ENCODE peak calls at places on chromosomes 16 and 17, in eight cellular contexts. S is stomach, L is endothelial cell of umbilical vein, F is adrenal gland, J is uterus, Q is vagina, Z is prostate gland, X is ovary. B is an unnamed sample.

GRCh38 chr16:2782583-2783351 is 4.6 kb downstream of the PRSS33 start:
- DNase-seq in S (no peak), J (no peak), X (no peak), L (no peak), Z (no peak), Q (no peak), F (no peak), B (no peak)

GRCh38 chr17:10135539-10136257 is 62.7 kb downstream of the GAS7 start:
- DNase-seq in L (no peak), S (peak), Q (no peak), Z (no peak), X (no peak), F (peak), J (peak), B (peak)

GRCh38 chr17:17783121-17783824 is 53.5 kb downstream of the SREBF1 start:
- DNase-seq in Q (no peak), L (peak), J (peak), Z (peak), S (peak), F (peak), X (peak), B (peak)

GRCh38 chr16:90020260-90020837 is 1.1 kb upstream of the DBNDD1 start:
- DNase-seq in L (no peak), J (no peak), Q (no peak), Z (no peak), F (no peak), X (no peak), S (no peak), B (no peak)

GRCh38 chr16:8678068-8678927 is 3.9 kb downstream of the ABAT start:
- DNase-seq in S (no peak), Q (no peak), J (no peak), X (no peak), L (no peak), Z (no peak), F (no peak), B (no peak)

GRCh38 chr16:68083861-68084503 is 1.2 kb upstream of the NFATC3 start:
- DNase-seq in J (no peak), F (no peak), Z (no peak), Q (no peak), L (no peak), S (no peak), X (peak), B (no peak)

GRCh38 chr17:19756551-19756950 is 8.5 kb upstream of the ALDH3A1 start:
- DNase-seq in L (peak), Z (no peak), S (no peak), J (no peak), X (no peak), F (peak), Q (no peak), B (no peak)

GRCh38 chr16:23072769-23073549 is 76.3 kb downstream of the USP31 start:
- DNase-seq in L (no peak), Q (no peak), J (no peak), F (no peak), X (no peak), Z (no peak), S (no peak), B (no peak)

GRCh38 chr16:6611535-6611934 is 721.1 kb upstream of the RBFOX1 start:
- DNase-seq in F (no peak), Q (no peak), L (no peak), Z (no peak), J (no peak), S (no peak), X (no peak), B (no peak)

GRCh38 chr16:80725566-80726162 is 78.7 kb downstream of the CDYL2 start:
- DNase-seq in L (no peak), F (no peak), X (no peak), J (no peak), Z (no peak), S (no peak), Q (no peak), B (no peak)

GRCh38 chr17:75033346-75034235 is 13.2 kb downstream of the ATP5PD start:
- DNase-seq in L (peak), Q (no peak), S (peak), J (peak), X (peak), F (peak), Z (peak), B (peak)
- TF ChIP-seq POLR2A in L (no peak), Q (no peak), S (no peak), J (no peak), X (no peak), F (no peak), Z (no peak), B (no peak)

GRCh38 chr16:28924399-28924761 is 658 bp downstream of the RABEP2 start:
- DNase-seq in S (no peak), J (no peak), F (no peak), X (no peak), Q (no peak), L (no peak), Z (no peak), B (no peak)

GRCh38 chr16:28923231-28923587 is 1.8 kb downstream of the RABEP2 start:
- DNase-seq in F (no peak), X (no peak), J (no peak), L (no peak), S (no peak), Z (no peak), Q (no peak), B (no peak)

GRCh38 chr16:28925386-28926228 is 569 bp upstream of the RABEP2 start:
- DNase-seq in Q (no peak), Z (peak), F (peak), L (peak), S (peak), X (no peak), J (peak), B (peak)

GRCh38 chr16:28924762-28925385 is at the start of gene RABEP2:
- DNase-seq in Z (peak), X (peak), F (peak), J (peak), Q (peak), S (peak), L (peak), B (peak)

DNA sequence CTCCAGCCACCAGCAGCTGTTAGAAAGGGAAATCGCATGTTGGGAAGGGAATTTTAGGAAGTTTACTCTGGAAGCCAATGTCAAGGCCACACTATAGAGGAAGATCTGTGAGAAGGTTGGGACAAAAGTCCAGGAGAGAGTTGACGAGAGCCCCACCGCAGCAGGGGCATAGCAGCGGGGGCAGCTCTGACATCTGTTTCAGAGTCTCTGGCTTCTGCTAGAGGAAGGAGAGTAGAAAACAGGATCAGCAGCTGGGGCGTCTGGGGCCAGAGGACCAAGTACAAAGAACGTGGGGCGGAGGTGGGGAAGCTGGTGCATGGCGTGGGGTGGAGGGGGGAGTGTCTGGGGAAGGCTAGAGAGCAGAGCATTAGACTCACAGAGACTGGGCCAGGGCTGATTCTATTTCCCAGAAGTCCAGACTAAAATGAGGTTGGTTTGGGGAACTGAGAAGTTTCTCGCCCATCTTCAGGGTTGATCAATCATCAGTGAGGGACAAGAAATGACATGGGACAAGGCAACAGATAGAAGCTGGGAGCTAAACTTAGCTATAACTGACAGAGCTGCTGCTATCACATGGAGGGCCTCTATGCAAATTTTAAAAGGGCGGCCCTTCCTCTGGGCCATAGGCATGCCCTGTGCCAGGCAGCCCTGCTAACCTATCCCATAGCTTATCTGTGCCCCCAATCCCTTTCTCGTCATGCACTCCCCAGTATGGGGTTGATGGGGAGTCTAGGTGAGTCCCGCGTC is 1.2 kb downstream of the RABEP2 start:
- DNase-seq in Z (no peak), S (peak), F (no peak), J (no peak), Q (no peak), X (no peak), L (no peak), B (no peak)
- TF ChIP-seq POLR2A in Z (no peak), S (no peak), F (no peak), J (no peak), Q (no peak), X (no peak), L (no peak), B (no peak)

GRCh38 chr17:7223375-7223774 is 3.6 kb downstream of the ACADVL start:
- DNase-seq in S (no peak), X (no peak), Q (no peak), Z (no peak), F (no peak), L (no peak), J (no peak), B (no peak)
- TF ChIP-seq POLR2A in S (no peak), X (no peak), Q (no peak), Z (no peak), F (no peak), L (no peak), J (no peak), B (no peak)

GRCh38 chr16:351804-352520 is 561 bp downstream of the AXIN1 start:
- DNase-seq in L (no peak), Z (no peak), Q (no peak), X (peak), F (no peak), S (no peak), J (no peak), B (no peak)

GRCh38 chr16:354286-354881 is 1.9 kb upstream of the AXIN1 start:
- DNase-seq in L (no peak), F (no peak), X (peak), S (no peak), Z (peak), Q (no peak), J (no peak), B (no peak)

GRCh38 chr16:353404-354285 is 1.1 kb upstream of the AXIN1 start:
- DNase-seq in X (peak), Z (no peak), J (no peak), Q (no peak), F (no peak), S (no peak), L (no peak), B (peak)

GRCh38 chr16:354971-355441 is 2.5 kb upstream of the AXIN1 start:
- DNase-seq in S (no peak), F (no peak), Z (no peak), L (no peak), Q (no peak), J (no peak), X (peak), B (no peak)

GRCh38 chr16:352547-353403 is at the start of gene AXIN1:
- DNase-seq in L (peak), Q (peak), S (peak), X (peak), J (peak), Z (peak), F (peak), B (peak)
- TF ChIP-seq POLR2A in L (peak), Q (peak), S (no peak), X (peak), J (peak), Z (peak), F (peak), B (no peak)

GRCh38 chr17:41666336-41666680 is 22.4 kb upstream of the EIF1 start:
- DNase-seq in Z (no peak), J (peak), S (no peak), F (peak), X (no peak), Q (no peak), L (peak), B (peak)

GRCh38 chr17:41666708-41667279 is 21.9 kb upstream of the EIF1 start:
- DNase-seq in Q (no peak), Z (peak), X (peak), L (peak), F (peak), J (peak), S (peak), B (peak)

GRCh38 chr17:41664587-41665565 is 23.8 kb upstream of the EIF1 start:
- DNase-seq in F (no peak), J (no peak), Q (no peak), L (no peak), S (no peak), X (no peak), Z (no peak), B (no peak)

GRCh38 chr17:41664172-41664457 is 24.6 kb upstream of the EIF1 start:
- DNase-seq in S (no peak), L (no peak), Z (no peak), J (no peak), X (no peak), F (no peak), Q (no peak), B (no peak)

GRCh38 chr17:41665566-41666335 is 22.9 kb upstream of the EIF1 start:
- DNase-seq in J (peak), Z (peak), S (peak), X (peak), L (peak), F (peak), Q (no peak), B (peak)
- TF ChIP-seq POLR2A in J (peak), Z (peak), S (no peak), X (peak), L (no peak), F (peak), Q (peak), B (no peak)

GRCh38 chr16:58025351-58026138 is at the start of gene MMP15:
- DNase-seq in F (peak), L (peak), S (peak), X (peak), J (no peak), Q (no peak), Z (peak), B (peak)
- TF ChIP-seq POLR2A in F (no peak), L (no peak), S (no peak), X (no peak), J (peak), Q (no peak), Z (peak), B (no peak)

GRCh38 chr17:7837375-7838290 is 3.6 kb downstream of the KDM6B start:
- DNase-seq in X (no peak), Q (no peak), J (no peak), S (no peak), L (no peak), F (no peak), Z (no peak), B (no peak)

GRCh38 chr17:7834554-7834890 is 505 bp downstream of the KDM6B start:
- DNase-seq in J (peak), Z (peak), S (peak), L (no peak), F (peak), Q (no peak), X (peak), B (peak)

GRCh38 chr17:7836596-7837374 is 2.8 kb downstream of the KDM6B start:
- DNase-seq in S (peak), F (peak), Z (peak), J (peak), X (peak), Q (no peak), L (peak), B (peak)

GRCh38 chr17:7834891-7835817 is 1.1 kb downstream of the KDM6B start:
- DNase-seq in X (peak), Z (peak), Q (no peak), S (peak), F (peak), L (peak), J (peak), B (peak)

DNA sequence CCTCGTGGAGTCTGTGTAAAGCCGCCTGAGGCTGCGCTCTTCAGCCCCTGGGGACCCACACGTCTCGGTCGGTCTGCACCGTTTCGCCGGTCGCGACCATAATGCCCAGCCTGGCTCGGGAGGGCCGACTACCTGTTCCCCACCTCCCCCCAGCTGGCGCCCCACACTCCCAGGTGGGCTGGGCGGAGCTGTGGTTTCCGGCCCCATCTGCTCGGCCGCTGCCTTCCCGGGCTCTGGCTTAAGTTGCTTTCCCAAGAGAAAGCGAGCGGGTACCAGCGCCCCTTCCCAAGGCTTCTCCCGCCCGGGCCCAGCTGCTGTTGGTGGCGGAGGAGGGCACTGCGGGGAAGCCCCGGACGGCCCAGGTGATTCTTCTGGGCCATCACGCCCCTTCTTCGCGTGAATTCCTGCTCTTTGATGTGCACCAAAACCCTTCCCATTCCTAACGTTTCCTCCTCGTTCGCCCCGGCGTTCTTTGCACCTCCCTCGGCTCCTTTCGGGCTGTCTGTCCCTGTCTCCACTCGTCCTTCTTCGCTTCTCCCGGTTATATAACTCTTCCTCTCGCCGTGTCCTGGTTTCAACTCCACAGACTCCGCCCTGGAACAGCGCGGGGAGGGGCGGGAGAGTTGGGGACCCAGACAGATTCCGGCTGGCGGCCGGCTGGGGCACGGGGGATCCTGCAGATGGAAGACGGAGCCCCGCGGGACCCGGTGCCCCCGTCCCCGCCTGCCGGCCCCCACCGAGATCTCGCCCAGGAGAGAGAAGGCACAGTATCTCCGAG is 2.0 kb downstream of the KDM6B start:
- DNase-seq in J (no peak), Q (no peak), F (peak), Z (peak), X (peak), S (peak), L (peak), B (peak)
- TF ChIP-seq POLR2A in J (no peak), Q (peak), F (peak), Z (peak), X (peak), S (peak), L (peak), B (peak)

GRCh38 chr16:57785385-57785784 is 16.9 kb downstream of the KIFC3 start:
- DNase-seq in F (no peak), L (no peak), S (no peak), Q (no peak), X (no peak), Z (no peak), J (no peak), B (no peak)
- TF ChIP-seq POLR2A in F (no peak), L (no peak), S (no peak), Q (no peak), X (no peak), Z (no peak), J (no peak), B (no peak)

GRCh38 chr16:31073073-31073822 is 792 bp downstream of the ZNF668 start:
- DNase-seq in F (peak), Z (peak), Q (no peak), J (peak), S (peak), L (peak), X (peak), B (peak)
- TF ChIP-seq POLR2A in F (no peak), Z (peak), Q (no peak), J (peak), S (no peak), L (no peak), X (no peak), B (no peak)

DNA sequence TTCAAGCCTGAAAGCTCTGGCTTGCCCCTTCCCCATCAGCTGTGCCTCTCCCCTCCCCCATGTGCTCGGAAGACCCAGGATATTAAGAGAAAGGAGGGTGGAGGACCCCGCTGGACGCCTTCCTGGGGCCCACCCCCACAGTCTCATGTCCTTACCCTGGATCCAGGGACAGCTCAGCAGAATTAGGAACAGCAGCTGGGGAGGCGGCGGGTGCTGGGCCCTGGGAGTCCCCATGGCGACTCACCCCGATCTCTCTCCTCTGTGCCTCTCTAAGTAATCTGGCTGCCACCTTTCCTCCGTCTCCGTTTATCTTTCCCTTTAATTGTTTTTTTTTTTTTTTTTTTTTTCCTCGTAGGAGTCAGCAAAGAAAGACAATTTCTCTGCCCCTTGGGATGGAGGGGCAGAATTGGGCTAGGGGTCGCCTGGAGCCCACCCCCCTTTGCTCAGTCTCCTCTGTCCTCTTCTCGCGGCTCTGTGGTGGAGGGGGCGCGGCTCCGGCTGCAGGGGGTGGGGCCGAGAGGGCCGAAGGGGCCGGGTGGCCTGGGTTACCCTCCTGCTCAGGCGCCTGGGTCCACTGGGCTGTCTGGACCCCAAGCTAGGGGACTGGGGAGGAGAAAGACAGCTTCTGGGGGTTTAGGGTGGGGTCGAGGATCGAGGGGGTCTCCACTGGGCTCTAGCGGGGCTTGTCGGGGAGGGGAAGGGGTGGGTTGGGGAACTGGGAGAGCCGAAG is 399 bp downstream of the SEZ6L2 start:
- DNase-seq in Q (no peak), F (no peak), X (no peak), Z (no peak), J (no peak), L (no peak), S (peak), B (no peak)
- TF ChIP-seq POLR2A in Q (no peak), F (no peak), X (no peak), Z (no peak), J (no peak), L (no peak), S (no peak), B (no peak)